ENCODE peak calls at places on chromosomes 16 and 17, in five cellular contexts. T is K562, X is IMR-90, B is GM12878, Q is HepG2. K is an unnamed sample.

GRCh38 chr16:89565506-89566372 is 5.3 kb downstream of the RPL13 start:
- DNase-seq in B (no peak), X (peak), T (peak), Q (peak), K (peak)

GRCh38 chr17:35537569-35538209 is at the start of gene SLFN12L:
- DNase-seq in X (no peak), T (no peak), Q (no peak), B (no peak), K (no peak)

GRCh38 chr16:21159281-21159951 is 942 bp downstream of the LDAF1 start:
- DNase-seq in X (no peak), Q (no peak), T (peak), B (no peak), K (no peak)

GRCh38 chr16:49158029-49158642 is 123.5 kb downstream of the CBLN1 start:
- DNase-seq in X (peak), B (no peak), T (peak), Q (peak), K (peak)

GRCh38 chr17:14552311-14552710 is 251.4 kb downstream of the HS3ST3B1 start:
- DNase-seq in B (no peak), T (no peak), Q (no peak), X (no peak), K (no peak)

GRCh38 chr17:77131919-77132318 is 8.8 kb upstream of the SEC14L1 start:
- DNase-seq in T (no peak), X (peak), B (no peak), Q (peak), K (no peak)

GRCh38 chr16:27529962-27530361 is 19.8 kb downstream of the GTF3C1 start:
- DNase-seq in T (no peak), B (no peak), X (peak), Q (no peak), K (no peak)

GRCh38 chr17:8532021-8532420 is 96.3 kb downstream of the NDEL1 start:
- DNase-seq in T (peak), X (peak), B (no peak), Q (peak), K (peak)

GRCh38 chr17:37818689-37819088 is 73.8 kb upstream of the HNF1B start:
- DNase-seq in B (no peak), X (peak), Q (no peak), T (no peak), K (peak)

GRCh38 chr17:21288581-21289017 is 4.1 kb downstream of the MAP2K3 start:
- DNase-seq in B (peak), T (no peak), X (no peak), Q (no peak), K (no peak)

GRCh38 chr17:13293421-13293820 is 275.6 kb upstream of the ELAC2 start:
- DNase-seq in X (no peak), Q (no peak), B (no peak), T (no peak), K (no peak)

GRCh38 chr17:31566992-31567373 is 175.5 kb downstream of the RAB11FIP4 start:
- DNase-seq in B (no peak), Q (no peak), T (no peak), X (no peak), K (no peak)

GRCh38 chr16:9443864-9444263 is 352.4 kb downstream of the HAPSTR1 start:
- DNase-seq in T (no peak), X (no peak), B (no peak), Q (no peak), K (no peak)

GRCh38 chr17:42016411-42016831 is 818 bp downstream of the DNAJC7 start:
- DNase-seq in T (peak), Q (no peak), B (no peak), X (peak), K (no peak)

GRCh38 chr17:82821554-82821953 is 18.3 kb downstream of the ZNF750 start:
- DNase-seq in Q (peak), X (no peak), B (no peak), T (no peak), K (no peak)

GRCh38 chr16:77406680-77407079 is 28.2 kb downstream of the ADAMTS18 start:
- DNase-seq in T (no peak), Q (peak), X (peak), B (no peak), K (peak)

GRCh38 chr16:30519120-30520049 is 7.0 kb downstream of the ZNF768 start:
- DNase-seq in T (no peak), B (no peak), Q (no peak), X (no peak), K (no peak)

GRCh38 chr16:5064915-5065314 is 841 bp downstream of the C16orf89 start:
- DNase-seq in B (no peak), Q (no peak), X (peak), T (no peak), K (no peak)

GRCh38 chr17:76419576-76420245 is 33.2 kb downstream of the UBE2O start:
- DNase-seq in X (no peak), Q (no peak), T (no peak), B (no peak), K (no peak)

GRCh38 chr17:6476061-6476833 is 32.0 kb downstream of the PIMREG start:
- DNase-seq in Q (no peak), B (no peak), X (no peak), T (peak), K (no peak)

GRCh38 chr16:47574091-47575054 is 113.2 kb downstream of the PHKB start:
- DNase-seq in X (peak), Q (no peak), B (peak), T (no peak), K (no peak)

GRCh38 chr17:4124994-4125393 is 17.8 kb downstream of the ZZEF1 start:
- DNase-seq in B (no peak), X (no peak), T (no peak), Q (no peak), K (no peak)

GRCh38 chr16:72222503-72222902 is 50.5 kb upstream of the PMFBP1 start:
- DNase-seq in X (no peak), B (no peak), T (no peak), Q (no peak), K (no peak)

GRCh38 chr16:69276143-69277115 is 34.7 kb upstream of the VPS4A start:
- DNase-seq in Q (no peak), B (no peak), T (no peak), X (peak), K (no peak)

GRCh38 chr16:48963901-48964615 is 317.6 kb downstream of the CBLN1 start:
- DNase-seq in Q (no peak), T (no peak), B (no peak), X (peak), K (peak)

GRCh38 chr17:47840742-47841487 is at the start of gene SCRN2:
- DNase-seq in X (peak), T (peak), B (peak), Q (peak), K (peak)

GRCh38 chr17:3659541-3660111 is 8.8 kb downstream of the TAX1BP3 start:
- DNase-seq in X (peak), B (no peak), T (peak), Q (no peak), K (peak)

GRCh38 chr17:63928966-63929695 is 3.0 kb downstream of the CD79B start:
- DNase-seq in T (no peak), Q (no peak), B (no peak), X (no peak), K (no peak)

GRCh38 chr17:50604470-50604869 is 30.2 kb upstream of the ABCC3 start:
- DNase-seq in X (peak), B (no peak), Q (no peak), T (no peak), K (no peak)

GRCh38 chr16:78034530-78034929 is 12.2 kb downstream of the CLEC3A start:
- DNase-seq in T (no peak), B (no peak), X (no peak), Q (no peak), K (no peak)

GRCh38 chr16:11430601-11431317 is 85.5 kb downstream of the RMI2 start:
- DNase-seq in B (no peak), T (no peak), Q (no peak), X (no peak), K (no peak)

GRCh38 chr17:75998327-75998795 is 2.3 kb upstream of the CDK3 start:
- DNase-seq in T (no peak), X (no peak), B (no peak), Q (peak), K (no peak)

GRCh38 chr16:66271074-66272060 is 95.1 kb upstream of the CDH5 start:
- DNase-seq in B (no peak), X (no peak), T (no peak), Q (no peak), K (no peak)

GRCh38 chr17:75371981-75372380 is 33.5 kb downstream of the GRB2 start:
- DNase-seq in Q (no peak), T (no peak), B (no peak), X (no peak), K (no peak)

GRCh38 chr17:15379659-15380058 is 38.3 kb upstream of the TEKT3 start:
- DNase-seq in X (no peak), B (no peak), Q (no peak), T (no peak), K (no peak)

DNA sequence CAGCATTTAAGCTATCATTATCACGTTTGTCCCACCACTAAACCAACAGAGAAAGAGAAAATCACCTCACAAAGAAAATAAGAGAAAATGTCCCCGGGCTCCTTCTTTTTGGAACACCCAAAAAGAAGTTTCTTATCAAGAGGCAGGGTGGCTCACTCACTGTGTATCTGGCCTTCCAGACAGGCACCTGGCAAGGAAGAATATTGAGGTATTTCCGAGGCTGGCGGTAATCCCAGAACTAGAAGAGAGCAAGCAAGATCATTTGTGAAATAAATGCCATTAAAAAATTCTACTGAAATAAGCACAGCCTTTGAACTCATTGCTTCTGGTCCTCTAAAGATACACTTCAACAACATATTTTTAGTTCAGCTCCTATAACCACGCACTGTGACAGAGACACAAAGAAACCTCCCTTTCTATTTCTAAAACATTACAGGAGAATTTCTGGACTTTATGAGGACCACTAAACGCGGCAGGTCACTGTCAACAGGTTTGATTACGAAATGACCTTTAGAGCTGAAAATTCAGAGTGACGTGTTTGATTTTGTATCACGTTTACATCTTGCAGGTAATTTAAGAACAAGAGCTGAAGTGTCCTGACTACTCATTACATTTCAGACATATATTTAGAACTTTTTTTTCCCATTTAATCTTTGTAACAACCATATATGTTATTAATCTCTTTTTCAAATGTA is 61.0 kb downstream of the WDR59 start:
- DNase-seq in X (no peak), T (no peak), Q (peak), B (no peak), K (no peak)
- TF ChIP-seq BHLHE40 in X (no peak), T (no peak), Q (no peak), B (no peak), K (no peak)

GRCh38 chr17:58382108-58382884 is 30.3 kb upstream of the SUPT4H1 start:
- DNase-seq in X (no peak), B (peak), Q (peak), T (no peak), K (no peak)
- TF ChIP-seq RAD21 in X (no peak), B (no peak), Q (no peak), T (no peak), K (no peak)

GRCh38 chr16:2879854-2880508 is 3.0 kb upstream of the FLYWCH2 start:
- DNase-seq in Q (no peak), X (no peak), B (no peak), T (no peak), K (no peak)
- TF ChIP-seq BHLHE40 in Q (no peak), X (no peak), B (no peak), T (no peak), K (no peak)

GRCh38 chr16:87631067-87631466 is 28.8 kb downstream of the JPH3 start:
- DNase-seq in B (no peak), T (no peak), Q (no peak), X (no peak), K (no peak)

GRCh38 chr16:87626905-87627304 is 24.6 kb downstream of the JPH3 start:
- DNase-seq in T (no peak), X (no peak), B (no peak), Q (no peak), K (no peak)

GRCh38 chr16:87628246-87628923 is 26.1 kb downstream of the JPH3 start:
- DNase-seq in B (no peak), T (no peak), X (no peak), Q (no peak), K (no peak)

GRCh38 chr16:87627542-87628245 is 25.4 kb downstream of the JPH3 start:
- DNase-seq in B (no peak), T (no peak), Q (no peak), X (no peak), K (no peak)

DNA sequence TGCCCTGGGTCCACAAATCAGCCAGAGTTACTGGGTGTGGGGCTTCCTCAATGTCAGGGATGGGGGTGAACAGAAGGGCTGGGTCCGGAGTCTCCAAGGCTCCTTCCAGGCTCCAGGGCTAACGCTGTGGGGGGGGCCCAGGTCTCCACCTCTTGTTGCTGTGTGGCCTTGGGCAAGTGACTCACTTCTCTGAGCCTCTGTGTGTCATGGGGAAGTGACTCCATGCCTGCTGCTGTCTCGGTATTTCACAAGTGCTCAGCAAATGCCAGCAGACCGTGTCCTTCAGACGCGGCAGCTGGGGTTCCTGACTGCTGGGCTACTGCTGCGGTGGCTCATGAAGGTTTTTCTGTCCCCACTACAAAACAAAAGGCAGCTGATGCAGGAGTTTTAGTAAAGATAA is 26.6 kb downstream of the JPH3 start:
- DNase-seq in B (no peak), X (peak), T (no peak), Q (no peak), K (peak)
- TF ChIP-seq RAD21 in B (no peak), X (no peak), T (no peak), Q (no peak), K (no peak)

GRCh38 chr16:2527071-2527783 is 4.0 kb downstream of the CEMP1 start:
- DNase-seq in T (no peak), B (no peak), X (no peak), Q (no peak), K (no peak)
- TF ChIP-seq BHLHE40 in T (no peak), B (no peak), X (no peak), Q (no peak), K (no peak)

GRCh38 chr17:80986046-80986445 is 5.6 kb upstream of the CHMP6 start:
- DNase-seq in B (no peak), Q (no peak), X (no peak), T (no peak), K (no peak)

GRCh38 chr17:80984749-80985148 is 6.9 kb upstream of the CHMP6 start:
- DNase-seq in X (peak), B (no peak), T (no peak), Q (peak), K (peak)

GRCh38 chr17:80989586-80989913 is 2.1 kb upstream of the CHMP6 start:
- DNase-seq in X (no peak), B (no peak), T (no peak), Q (peak), K (no peak)

GRCh38 chr17:80987941-80988461 is 3.6 kb upstream of the CHMP6 start:
- DNase-seq in X (no peak), Q (peak), B (no peak), T (no peak), K (no peak)

GRCh38 chr17:80986816-80987480 is 4.7 kb upstream of the CHMP6 start:
- DNase-seq in T (no peak), X (no peak), Q (no peak), B (no peak), K (no peak)
- TF ChIP-seq RAD21 in T (no peak), X (no peak), Q (no peak), B (no peak), K (no peak)

DNA sequence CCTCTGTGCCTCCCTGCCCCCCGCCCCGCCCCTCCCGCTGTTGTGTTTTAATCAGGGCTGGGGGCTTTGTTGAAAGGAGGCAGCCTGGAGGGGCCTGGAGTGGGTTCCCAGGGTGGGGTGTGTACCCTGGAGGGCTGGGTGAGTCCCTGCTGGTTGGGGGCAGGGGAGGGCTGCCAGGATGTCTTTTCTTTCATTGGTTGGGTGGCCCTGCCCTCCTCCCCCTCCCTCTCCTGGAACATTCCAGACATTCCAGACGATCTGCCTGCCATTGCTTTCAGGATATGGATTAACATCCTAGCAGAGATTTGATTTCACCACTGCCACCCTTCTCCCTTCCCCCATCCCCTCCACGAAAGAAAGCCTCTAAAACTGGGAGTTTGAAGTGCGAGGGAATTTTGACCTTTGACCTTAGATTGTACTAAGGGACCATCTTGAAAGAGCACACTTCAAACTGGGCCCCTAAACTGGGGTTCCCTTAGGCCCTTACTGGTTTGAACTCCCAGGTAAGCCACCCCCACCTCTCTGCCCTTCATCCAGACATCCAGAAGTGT is 25.3 kb downstream of the IGF2BP1 start:
- DNase-seq in B (no peak), T (peak), X (peak), Q (peak), K (peak)
- TF ChIP-seq BHLHE40 in B (no peak), T (no peak), X (no peak), Q (no peak), K (no peak)

GRCh38 chr17:18857864-18858566 is at the start of gene PRPSAP2:
- DNase-seq in B (peak), X (peak), T (peak), Q (peak), K (peak)

GRCh38 chr17:18860161-18860972 is 2.4 kb downstream of the PRPSAP2 start:
- DNase-seq in T (no peak), B (peak), X (peak), Q (no peak), K (no peak)

GRCh38 chr17:18859256-18859655 is 1.3 kb downstream of the PRPSAP2 start:
- DNase-seq in T (no peak), X (peak), Q (peak), B (no peak), K (no peak)

GRCh38 chr17:18855831-18856624 is 1.9 kb upstream of the PRPSAP2 start:
- DNase-seq in Q (peak), X (peak), T (peak), B (peak), K (peak)

DNA sequence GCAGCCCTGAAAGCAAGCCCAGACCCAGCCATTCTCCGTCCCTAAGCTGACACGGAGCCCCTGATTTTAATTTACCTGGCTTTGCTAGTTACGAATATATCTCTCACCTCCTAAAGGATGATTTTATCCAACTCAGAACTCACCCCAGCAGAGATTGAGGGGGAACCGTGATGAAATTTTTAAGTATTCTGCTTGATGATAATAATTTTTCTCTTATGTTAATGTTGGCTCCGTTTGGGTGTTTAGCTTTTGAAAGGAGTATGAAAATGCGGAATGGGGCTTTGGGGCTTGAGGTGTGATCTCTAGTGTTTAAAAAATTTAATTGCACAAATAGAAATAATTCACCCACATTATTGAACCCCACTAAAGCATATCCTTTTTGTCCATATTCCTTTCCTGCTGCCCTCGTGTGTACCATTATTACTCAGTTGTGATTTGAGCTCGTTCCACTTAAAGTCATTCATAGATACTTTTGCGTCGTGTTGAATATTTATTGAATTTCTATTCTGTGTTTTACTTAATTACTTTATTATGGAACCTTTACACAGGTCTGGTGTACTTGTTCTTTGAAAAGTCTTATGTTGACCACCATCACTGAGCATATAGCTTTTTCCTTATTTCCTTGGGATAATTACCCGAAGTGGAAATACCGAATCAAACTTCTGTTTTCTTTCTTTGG is 775 bp downstream of the PRPSAP2 start:
- DNase-seq in B (no peak), T (no peak), X (no peak), Q (no peak), K (no peak)
- TF ChIP-seq RAD21 in B (no peak), T (no peak), X (no peak), Q (no peak), K (no peak)

GRCh38 chr16:53629151-53629550 is 74.5 kb downstream of the RPGRIP1L start:
- DNase-seq in X (no peak), B (no peak), T (no peak), Q (no peak), K (no peak)
- TF ChIP-seq BHLHE40 in X (no peak), B (no peak), T (no peak), Q (no peak), K (no peak)

K was measured in A549.